ENCODE peak calls at places on chromosomes 7 and 10, in nine cellular contexts. K is stomach, O is spleen, N is mesendoderm, W is adipocyte, G is WERI-Rb-1, H is endothelial cell of umbilical vein, A is IMR-90, Q is thoracic aorta. R is an unnamed sample. For H3K27me3 and H3K36me3, the result is how much of the 10 kb centered on the place peaks cover.

GRCh38 chr10:63169063-63169462 is 35.9 kb downstream of the NRBF2 start:
- DNase-seq in A (no peak), W (no peak), K (no peak), Q (no peak), O (no peak), G (no peak), N (no peak), H (no peak), R (no peak)

GRCh38 chr7:7681191-7681935 is 37.0 kb downstream of the RPA3 start:
- DNase-seq in Q (no peak), H (peak), W (peak), O (no peak), N (peak), K (no peak), A (peak), G (peak), R (no peak)

GRCh38 chr7:124489925-124490324 is 275.7 kb downstream of the GPR37 start:
- DNase-seq in O (no peak), N (no peak), A (no peak), K (no peak), W (no peak), H (no peak), G (no peak), Q (no peak), R (no peak)

GRCh38 chr7:48300301-48300700 is 129.0 kb downstream of the ABCA13 start:
- DNase-seq in Q (no peak), A (no peak), O (no peak), G (no peak), N (no peak), W (no peak), K (no peak), H (no peak), R (no peak)

GRCh38 chr10:58412502-58412961 is 27.3 kb downstream of the TFAM start:
- DNase-seq in Q (no peak), W (peak), H (no peak), O (no peak), A (peak), G (peak), N (peak), K (no peak), R (no peak)

GRCh38 chr7:84697506-84697905 is 489.4 kb downstream of the SEMA3D start:
- DNase-seq in Q (no peak), K (no peak), H (peak), W (peak), O (no peak), A (peak), N (no peak), G (no peak), R (peak)

GRCh38 chr7:140358771-140359095 is 39.6 kb downstream of the SLC37A3 start:
- DNase-seq in O (peak), Q (no peak), H (no peak), K (no peak), N (peak), G (no peak), W (no peak), A (no peak), R (no peak)

GRCh38 chr10:95440756-95441546 is 120.2 kb downstream of the SORBS1 start:
- DNase-seq in G (no peak), N (no peak), Q (no peak), W (no peak), K (no peak), O (no peak), H (no peak), A (no peak), R (no peak)

GRCh38 chr7:33904680-33905388 is 505 bp upstream of the BMPER start:
- DNase-seq in K (peak), A (peak), G (peak), W (peak), Q (no peak), N (peak), O (peak), H (peak), R (peak)

GRCh38 chr10:74936577-74937445 is 110.4 kb downstream of the KAT6B start:
- DNase-seq in H (peak), O (no peak), N (no peak), A (peak), K (no peak), Q (no peak), G (no peak), W (peak), R (peak)

GRCh38 chr7:48084727-48085432 is 4.2 kb upstream of the UPP1 start:
- DNase-seq in K (peak), W (peak), H (peak), O (peak), N (peak), Q (peak), G (no peak), A (peak), R (peak)

GRCh38 chr7:33903770-33904679 is 1.3 kb upstream of the BMPER start:
- DNase-seq in N (peak), W (peak), H (peak), A (peak), O (peak), Q (no peak), G (peak), K (no peak), R (peak)

GRCh38 chr7:138081868-138082267 is 5.6 kb downstream of the AKR1D1 start:
- DNase-seq in K (no peak), W (no peak), A (no peak), O (no peak), H (no peak), G (no peak), N (no peak), Q (no peak), R (no peak)

DNA sequence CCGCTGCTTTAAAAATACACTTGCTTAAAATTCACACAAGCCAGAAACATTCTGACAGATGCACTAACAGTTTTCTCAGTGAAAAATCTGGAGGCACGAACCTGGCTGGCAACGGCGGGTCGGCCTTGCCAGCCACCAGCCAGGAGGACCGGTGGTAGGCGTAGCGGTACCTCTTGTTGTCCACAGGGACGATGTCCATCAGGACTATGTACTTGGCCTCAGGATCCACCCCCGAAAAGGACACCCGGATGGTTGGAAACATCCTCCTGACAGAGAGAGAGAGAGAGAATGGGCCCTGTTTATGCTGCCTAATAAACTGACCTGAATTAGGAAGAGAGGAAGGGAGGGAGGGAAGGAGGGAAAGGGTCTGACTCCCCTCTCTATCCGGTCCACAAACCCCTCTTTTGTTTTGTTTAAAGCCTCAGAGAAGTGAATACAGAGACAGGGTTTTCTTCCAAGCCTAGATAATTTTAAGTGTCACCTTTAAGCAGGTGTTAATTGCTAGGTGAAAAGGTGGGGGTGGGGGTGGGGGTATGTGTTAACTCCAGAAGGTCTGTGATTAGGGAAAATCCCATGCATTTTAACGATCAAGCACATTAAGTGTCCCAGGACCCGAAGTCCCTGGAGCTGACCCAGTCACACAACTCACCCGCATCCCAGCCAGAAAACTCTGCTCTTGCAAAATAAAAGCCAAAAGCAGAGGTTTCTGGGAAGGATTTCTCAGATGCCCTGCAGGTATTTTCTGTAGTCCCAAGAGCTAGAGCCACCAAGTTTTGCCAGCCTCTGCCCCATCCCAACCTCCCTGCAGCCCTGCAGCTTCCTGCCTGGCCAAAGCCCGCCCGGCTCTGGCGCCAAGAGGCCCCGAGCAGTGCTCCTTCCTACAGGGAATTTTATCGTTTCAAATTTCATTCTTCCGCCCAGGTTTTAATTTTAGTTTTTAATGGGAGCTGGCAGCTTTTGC is 5.0 kb downstream of the TBX20 start:
- DNase-seq in N (peak), A (no peak), W (no peak), Q (no peak), K (no peak), O (no peak), H (no peak), G (no peak), R (no peak)
- H3K27me3 ChIP-seq in N (under half), A (under half), W (half or more), Q (under half), K (half or more), O (half or more), H (half or more), G (under half), R (under half)

GRCh38 chr7:41699532-41699931 is 3.4 kb downstream of the INHBA start:
- DNase-seq in N (peak), O (no peak), Q (no peak), H (peak), W (peak), K (no peak), G (no peak), A (peak), R (no peak)
- H3K36me3 ChIP-seq in N (under half), O (under half), Q (under half), H (under half), W (under half), K (under half), G (under half), A (under half), R (under half)

DNA sequence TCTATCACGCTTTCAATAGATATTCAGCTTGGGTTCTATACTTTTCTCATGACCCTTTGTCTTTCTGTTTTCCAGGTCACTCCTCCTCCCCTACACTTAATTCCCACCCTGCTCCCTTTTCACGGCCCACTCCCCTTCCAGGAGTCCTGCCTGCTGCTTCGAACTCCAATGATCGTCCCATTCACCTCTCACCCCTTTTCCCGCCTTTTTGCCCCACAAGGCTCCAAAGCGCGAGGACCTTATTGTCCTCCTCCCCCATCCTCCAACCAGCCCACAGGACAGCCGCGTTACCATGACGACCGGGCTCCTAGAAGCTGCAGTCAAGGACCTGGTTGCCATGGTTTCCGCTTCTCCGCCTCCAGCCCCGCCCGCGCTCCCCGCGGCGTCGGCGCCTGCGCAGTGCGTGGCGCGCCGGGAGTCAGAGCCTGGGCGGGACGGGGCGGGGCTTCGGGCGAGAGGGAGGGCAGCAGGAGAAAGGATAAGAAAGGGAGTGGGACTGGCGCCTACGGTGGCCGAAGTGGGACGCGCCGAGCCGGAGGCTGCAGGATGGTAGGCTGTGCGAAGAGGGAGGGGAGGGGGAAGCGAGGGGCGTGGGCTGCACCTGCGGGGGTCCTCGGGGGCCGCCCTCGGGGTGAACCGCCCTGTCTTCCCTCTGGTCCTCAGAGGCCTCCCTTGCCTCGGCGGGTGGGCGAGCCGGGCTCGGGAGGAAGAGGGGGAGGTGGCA is at the start of gene AP1S1:
- DNase-seq in H (peak), O (peak), G (peak), A (peak), N (peak), W (peak), K (peak), Q (peak), R (peak)
- H3K27me3 ChIP-seq in H (under half), O (under half), G (half or more), A (under half), N (under half), W (under half), K (under half), Q (under half), R (under half)

DNA sequence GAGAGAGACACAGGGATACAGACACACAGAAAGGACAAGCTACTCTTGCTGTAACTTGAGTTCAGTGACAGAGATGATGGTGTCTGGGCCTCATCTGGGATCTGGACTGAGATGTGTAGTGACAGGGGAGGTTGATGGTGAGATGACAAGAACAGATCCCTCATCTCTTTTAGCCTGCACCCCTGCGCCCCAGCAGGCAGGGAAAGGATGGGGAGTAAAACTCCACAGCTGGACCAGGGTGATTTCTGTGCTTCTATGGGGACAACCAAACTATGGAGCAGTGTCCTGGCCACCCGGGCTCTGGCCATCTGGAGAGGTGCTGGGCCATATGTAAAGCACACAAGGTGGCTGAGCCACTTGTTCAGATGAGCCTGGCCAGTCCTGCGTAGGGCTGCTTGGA is 4.5 kb upstream of the LRRC18 start:
- DNase-seq in A (no peak), Q (no peak), O (no peak), K (no peak), G (no peak), W (no peak), H (no peak), N (no peak), R (no peak)
- H3K36me3 ChIP-seq in A (under half), Q (under half), O (under half), K (under half), G (under half), W (under half), H (under half), N (under half), R (under half)

GRCh38 chr7:19107142-19107391 is 10.4 kb downstream of the TWIST1 start:
- DNase-seq in W (no peak), N (no peak), A (no peak), K (no peak), G (no peak), H (no peak), Q (no peak), O (no peak), R (no peak)
- H3K27me3 ChIP-seq in W (under half), N (under half), A (under half), K (half or more), G (under half), H (half or more), Q (under half), O (half or more), R (under half)

DNA sequence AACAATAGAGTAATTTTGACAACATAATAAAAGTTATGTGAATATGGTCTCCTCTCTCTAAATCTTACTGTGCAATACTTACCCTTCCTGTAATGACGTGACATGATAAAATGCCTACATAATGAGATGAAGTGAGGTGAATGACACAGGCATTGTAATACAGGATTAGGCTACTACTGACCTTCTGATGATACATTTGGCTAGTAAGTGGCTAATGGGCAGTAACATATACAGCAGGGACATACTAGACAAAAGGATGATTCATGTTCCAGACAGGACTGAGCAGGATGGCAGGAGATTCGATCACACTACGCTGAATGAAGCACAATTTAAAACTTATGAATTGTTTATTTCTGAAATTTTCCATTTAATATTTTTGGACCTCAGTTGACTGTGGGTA is 4.7 kb downstream of the C10orf88 start:
- DNase-seq in K (no peak), W (no peak), G (no peak), N (no peak), H (no peak), A (peak), O (no peak), Q (no peak), R (no peak)
- H3K36me3 ChIP-seq in K (under half), W (half or more), G (under half), N (under half), H (under half), A (under half), O (under half), Q (under half), R (under half)

GRCh38 chr10:123142701-123143161 is 5.2 kb upstream of the HMX2 start:
- DNase-seq in K (no peak), Q (no peak), A (no peak), W (no peak), N (no peak), G (no peak), O (no peak), H (no peak), R (no peak)
- H3K27me3 ChIP-seq in K (half or more), Q (half or more), A (half or more), W (half or more), N (half or more), G (half or more), O (half or more), H (half or more), R (under half)

GRCh38 chr10:87658858-87659555 is 671 bp upstream of the PAPSS2 start:
- DNase-seq in A (peak), Q (no peak), O (no peak), W (no peak), N (peak), H (peak), G (no peak), K (peak), R (no peak)
- H3K36me3 ChIP-seq in A (under half), Q (under half), O (under half), W (under half), N (under half), H (under half), G (under half), K (under half), R (under half)

R was measured in MG63.